ENCODE peak calls at places on chromosome 17, in six cellular contexts. X is stimulated activated CD8-positive, alpha-beta memory T cell treated with anti-CD3 and anti-CD28 coated beads, Interleukin-12 subunit alpha, Interleukin-12 subunit beta, amount 100 ng/mL, for 4 hours; Q is NCI-H1436; Z is prostate gland; Y is AG10803; V is CD4-positive, alpha-beta T cell. F is an unnamed sample.

GRCh38 chr17:81101614-81102306 is 63.5 kb upstream of the PVALEF start:
- DNase-seq in Z (peak), Y (peak), Q (peak), V (peak), X (peak), F (peak)

GRCh38 chr17:83069571-83069906 is 9.9 kb upstream of the METRNL start:
- DNase-seq in Z (no peak), Y (no peak), V (no peak), X (no peak), Q (no peak), F (no peak)

GRCh38 chr17:51419476-51419875 is 159.1 kb downstream of the UTP18 start:
- DNase-seq in Q (no peak), Z (no peak), Y (no peak), V (no peak), X (no peak), F (no peak)

GRCh38 chr17:66540131-66540781 is 237.8 kb downstream of the PRKCA start:
- DNase-seq in V (no peak), Z (no peak), Y (peak), Q (no peak), X (no peak), F (no peak)

GRCh38 chr17:9677411-9677810 is 32.1 kb downstream of the USP43 start:
- DNase-seq in V (no peak), Z (no peak), X (no peak), Y (no peak), Q (no peak), F (no peak)

GRCh38 chr17:12445331-12445730 is 220.4 kb upstream of the MYOCD start:
- DNase-seq in V (no peak), Z (no peak), X (no peak), Q (no peak), Y (no peak), F (no peak)

GRCh38 chr17:59756236-59756818 is 48.9 kb downstream of the VMP1 start:
- DNase-seq in V (no peak), Z (no peak), X (no peak), Q (no peak), Y (peak), F (no peak)

GRCh38 chr17:74520790-74521480 is 10.3 kb downstream of the CD300LB start:
- DNase-seq in Q (no peak), V (no peak), X (no peak), Y (no peak), Z (no peak), F (no peak)

GRCh38 chr17:67289174-67289876 is 44.3 kb upstream of the HELZ start:
- DNase-seq in X (no peak), V (no peak), Q (no peak), Y (peak), Z (peak), F (no peak)

GRCh38 chr17:40956401-40957254 is 10.1 kb downstream of the KRT39 start:
- DNase-seq in Z (no peak), Y (peak), X (no peak), Q (no peak), V (no peak), F (no peak)

GRCh38 chr17:66491213-66491612 is 188.8 kb downstream of the PRKCA start:
- DNase-seq in X (no peak), Q (no peak), Z (no peak), Y (no peak), V (no peak), F (no peak)

GRCh38 chr17:6548578-6549330 is 7.6 kb downstream of the PITPNM3 start:
- DNase-seq in V (no peak), Q (no peak), Z (peak), Y (no peak), X (no peak), F (no peak)

GRCh38 chr17:62653002-62653830 is 25.7 kb downstream of the MRC2 start:
- DNase-seq in Y (peak), X (peak), Q (peak), Z (no peak), V (peak), F (peak)

GRCh38 chr17:81863123-81863675 is 2.9 kb upstream of the P4HB start:
- DNase-seq in Y (peak), Q (no peak), X (no peak), V (no peak), Z (no peak), F (no peak)

GRCh38 chr17:79845601-79845949 is 6.3 kb upstream of the CBX4 start:
- DNase-seq in Z (no peak), Y (peak), X (no peak), Q (no peak), V (no peak), F (no peak)

GRCh38 chr17:74457146-74457819 is 9.2 kb upstream of the CD300A start:
- DNase-seq in Q (peak), Z (peak), V (peak), Y (peak), X (peak), F (peak)

GRCh38 chr17:79850571-79851460 is 11.6 kb upstream of the CBX4 start:
- DNase-seq in X (no peak), V (no peak), Z (no peak), Q (no peak), Y (peak), F (peak)

GRCh38 chr17:21302711-21303425 is 18.4 kb downstream of the MAP2K3 start:
- DNase-seq in X (no peak), V (no peak), Q (no peak), Z (no peak), Y (no peak), F (no peak)

GRCh38 chr17:49213803-49214202 is 3.3 kb downstream of the ABI3 start:
- DNase-seq in X (no peak), Q (no peak), V (no peak), Z (no peak), Y (no peak), F (no peak)

GRCh38 chr17:8337802-8338744 is 1.6 kb upstream of the ODF4 start:
- DNase-seq in Y (no peak), X (no peak), Z (no peak), Q (no peak), V (no peak), F (no peak)

GRCh38 chr17:21243516-21244303 is 9.5 kb downstream of the NATD1 start:
- DNase-seq in Y (no peak), X (no peak), V (no peak), Q (no peak), Z (no peak), F (no peak)

GRCh38 chr17:8606415-8606814 is 24.1 kb downstream of the MYH10 start:
- DNase-seq in V (no peak), X (no peak), Z (no peak), Y (peak), Q (peak), F (no peak)

GRCh38 chr17:49438885-49439284 is 24.2 kb upstream of the PHB1 start:
- DNase-seq in Y (no peak), X (no peak), Z (no peak), Q (no peak), V (no peak), F (peak)

GRCh38 chr17:81241648-81242420 is 2.7 kb downstream of the NDUFAF8 start:
- DNase-seq in X (peak), Z (peak), Y (peak), Q (peak), V (peak), F (peak)

GRCh38 chr17:76549215-76549518 is 9.3 kb downstream of the PRCD start:
- DNase-seq in X (no peak), Z (no peak), V (no peak), Q (no peak), Y (no peak), F (no peak)

GRCh38 chr17:45036696-45037095 is 14.7 kb downstream of the DCAKD start:
- DNase-seq in Y (no peak), Z (no peak), V (no peak), Q (no peak), X (no peak), F (no peak)

GRCh38 chr17:55154101-55154500 is 110.7 kb upstream of the HLF start:
- DNase-seq in Q (peak), X (no peak), Z (no peak), Y (no peak), V (no peak), F (no peak)

GRCh38 chr17:78687125-78687524 is 94.9 kb downstream of the CYTH1 start:
- DNase-seq in Y (no peak), X (no peak), V (no peak), Q (no peak), Z (no peak), F (no peak)

GRCh38 chr17:59845595-59846390 is 47.0 kb downstream of the TUBD1 start:
- DNase-seq in V (no peak), Z (peak), Q (peak), Y (peak), X (no peak), F (no peak)

GRCh38 chr17:63442549-63443035 is 3.5 kb downstream of the CYB561 start:
- DNase-seq in V (no peak), Z (no peak), X (no peak), Q (no peak), Y (no peak), F (peak)